ENCODE peak calls at places on chromosomes 13 and 19, in eight cellular contexts. N, Z, C, U, B, D, Y and S are unnamed samples.
A peak's percentile ranks its signal among the peaks of the same experiment; 100 is the strongest.

GRCh38 chr19:49888478-49888901 is 8.2 kb downstream of the IL4I1 start:
- DNase-seq in N (no peak), Z (no peak), C (no peak), U (no peak), B (no peak), D (no peak), Y (no peak), S (no peak)

GRCh38 chr19:45147835-45148676 is 12.7 kb downstream of the NKPD1 start:
- DNase-seq in N (no peak), Z (no peak), C (no peak), U (peak; percentile 79), B (no peak), D (peak; percentile 30), Y (no peak), S (no peak)

GRCh38 chr19:13165091-13165997 is 15.1 kb downstream of the IER2 start:
- DNase-seq in N (no peak), Z (peak; percentile 75), C (no peak), U (no peak), B (no peak), D (peak; percentile 40), Y (no peak), S (no peak)

GRCh38 chr13:81148822-81149221 is 807.9 kb upstream of the SPRY2 start:
- DNase-seq in N (no peak), Z (no peak), C (no peak), U (no peak), B (no peak), D (no peak), Y (no peak), S (no peak)

GRCh38 chr19:38666662-38667448 is 19.4 kb downstream of the ACTN4 start:
- DNase-seq in N (peak; percentile 81), Z (peak; percentile 65), C (peak; percentile 76), U (no peak), B (no peak), D (peak; percentile 58), Y (no peak), S (no peak)

GRCh38 chr13:26011996-26012688 is 39.7 kb downstream of the SHISA2 start:
- DNase-seq in N (no peak), Z (no peak), C (no peak), U (no peak), B (no peak), D (no peak), Y (peak; percentile 41), S (no peak)

GRCh38 chr19:16094360-16095070 is 17.2 kb upstream of the RAB8A start:
- DNase-seq in N (no peak), Z (no peak), C (no peak), U (no peak), B (no peak), D (no peak), Y (no peak), S (no peak)

GRCh38 chr13:106597759-106598395 is 29.9 kb upstream of the ARGLU1 start:
- DNase-seq in N (no peak), Z (no peak), C (no peak), U (no peak), B (no peak), D (no peak), Y (peak; percentile 71), S (no peak)

GRCh38 chr13:113848431-113849260 is 15.2 kb downstream of the GAS6 start:
- DNase-seq in N (no peak), Z (peak; percentile 20), C (peak; percentile 1), U (peak; percentile 52), B (peak; percentile 71), D (no peak), Y (no peak), S (peak; percentile 69)

GRCh38 chr19:33396701-33397535 is 23.4 kb downstream of the CEBPG start:
- DNase-seq in N (no peak), Z (no peak), C (peak; percentile 34), U (no peak), B (no peak), D (peak; percentile 49), Y (no peak), S (no peak)

GRCh38 chr19:32063601-32064000 is 281.8 kb upstream of the ZNF507 start:
- DNase-seq in N (no peak), Z (no peak), C (peak; percentile 63), U (no peak), B (no peak), D (no peak), Y (no peak), S (no peak)

GRCh38 chr13:114010401-114011101 is 36.7 kb upstream of the C13orf46 start:
- DNase-seq in N (no peak), Z (no peak), C (no peak), U (no peak), B (no peak), D (no peak), Y (no peak), S (no peak)

GRCh38 chr13:110444226-110444653 is 117.3 kb downstream of the RAB20 start:
- DNase-seq in N (peak; percentile 20), Z (peak; percentile 24), C (no peak), U (no peak), B (no peak), D (no peak), Y (no peak), S (no peak)
- TF ChIP-seq CTCF in N (peak; percentile 4), Z (no peak), C (peak; percentile 55), U (no peak), B (peak; percentile 8), D (no peak), Y (no peak), S (no peak)

DNA sequence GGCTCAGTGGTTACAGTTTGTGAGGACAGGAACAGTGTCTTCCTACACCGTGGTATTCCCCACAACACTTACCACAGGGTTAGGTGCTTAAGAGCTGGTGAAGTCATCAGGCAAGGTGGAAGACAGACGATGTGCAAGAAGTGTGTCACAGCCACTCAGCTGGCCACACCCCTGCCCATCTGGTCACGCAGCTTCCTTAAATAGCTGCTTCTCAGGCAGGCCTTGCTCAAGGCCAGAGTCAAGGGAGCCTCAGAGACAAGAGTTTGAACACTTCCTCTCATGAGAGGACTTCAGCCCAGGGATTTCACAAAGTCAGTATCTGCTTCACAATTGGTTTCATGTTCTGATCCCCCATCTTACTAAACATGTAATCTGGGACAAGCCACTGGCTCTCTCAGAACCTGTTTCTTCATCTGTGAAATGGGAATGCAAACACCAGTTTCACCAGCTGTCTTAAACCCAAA is 80.3 kb upstream of the FRY start:
- DNase-seq in N (peak; percentile 70), Z (peak; percentile 53), C (peak; percentile 43), U (no peak), B (peak; percentile 64), D (no peak), Y (peak; percentile 76), S (peak; percentile 44)
- H3K4me1 ChIP-seq in N (peaks cover 17% of the 10 kb centered on the region), Z (peaks cover 13% of the 10 kb centered on the region), C (no peaks in the 10 kb centered on the region), U (peaks cover 3% of the 10 kb centered on the region), B (no peaks in the 10 kb centered on the region), D (no peaks in the 10 kb centered on the region), Y (no peaks in the 10 kb centered on the region), S (no peaks in the 10 kb centered on the region)

DNA sequence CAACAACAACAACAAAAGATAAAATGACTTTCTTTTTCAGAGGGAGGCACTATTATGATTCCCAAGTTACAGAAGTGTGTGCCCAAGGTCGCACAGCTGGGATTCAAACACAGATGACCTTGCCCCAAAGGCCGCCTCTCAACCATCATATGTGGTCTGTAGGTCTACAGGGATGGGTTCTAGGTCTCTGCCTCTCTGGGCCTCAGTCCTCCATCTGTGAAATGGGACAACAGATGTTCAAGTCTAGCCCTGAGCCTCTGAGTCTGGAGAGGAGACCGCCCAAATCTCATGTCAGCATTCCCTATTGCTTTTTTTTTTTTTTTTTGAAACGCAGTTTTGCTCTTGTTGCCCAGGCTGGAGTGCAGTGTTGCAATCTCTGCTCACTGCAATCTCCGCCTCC is 4.9 kb downstream of the NPAS1 start:
- DNase-seq in N (no peak), Z (no peak), C (no peak), U (no peak), B (no peak), D (no peak), Y (no peak), S (no peak)
- H3K27me3 ChIP-seq in N (peaks cover 60% of the 10 kb centered on the region), Z (peaks cover 47% of the 10 kb centered on the region), C (peaks cover 69% of the 10 kb centered on the region), U (peaks cover 36% of the 10 kb centered on the region), B (peaks cover 24% of the 10 kb centered on the region), D (peaks cover 80% of the 10 kb centered on the region), Y (peaks cover 5% of the 10 kb centered on the region), S (peaks cover 82% of the 10 kb centered on the region)

DNA sequence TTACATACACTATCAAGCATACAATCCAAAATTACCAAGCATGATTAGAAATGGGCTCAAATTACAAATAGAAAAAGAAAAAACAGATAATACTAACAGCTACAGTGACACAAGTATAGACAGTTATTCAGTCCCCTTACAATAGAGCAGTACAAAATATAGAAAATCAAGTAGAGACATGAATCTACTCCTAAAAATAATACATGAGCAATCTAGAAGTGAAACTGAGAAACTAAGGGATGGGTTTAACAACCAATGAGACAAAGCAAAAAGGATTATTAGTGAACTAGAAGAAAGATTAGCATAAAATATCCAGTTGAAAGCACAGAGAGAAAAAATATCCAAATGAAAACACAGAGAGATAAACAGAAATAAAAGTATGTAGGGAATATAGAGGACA is 426.7 kb downstream of the TBC1D4 start:
- DNase-seq in N (no peak), Z (no peak), C (no peak), U (no peak), B (no peak), D (no peak), Y (no peak), S (peak; percentile 8)
- TF ChIP-seq CTCF in N (no peak), Z (no peak), C (no peak), U (no peak), B (no peak), D (no peak), Y (no peak), S (no peak)

GRCh38 chr19:2976609-2977000 is 759 bp upstream of the TLE6 start:
- DNase-seq in N (no peak), Z (no peak), C (no peak), U (peak; percentile 50), B (no peak), D (peak; percentile 38), Y (no peak), S (no peak)

GRCh38 chr19:2974342-2974932 is 2.9 kb upstream of the TLE6 start:
- DNase-seq in N (no peak), Z (no peak), C (peak; percentile 65), U (no peak), B (no peak), D (peak; percentile 36), Y (peak; percentile 42), S (no peak)

GRCh38 chr19:2978467-2978767 is 1.1 kb downstream of the TLE6 start:
- DNase-seq in N (no peak), Z (no peak), C (no peak), U (no peak), B (no peak), D (no peak), Y (no peak), S (no peak)

GRCh38 chr19:2977686-2978466 is 512 bp downstream of the TLE6 start:
- DNase-seq in N (no peak), Z (no peak), C (no peak), U (no peak), B (no peak), D (peak; percentile 23), Y (no peak), S (no peak)

GRCh38 chr19:2977001-2977685 is at the start of gene TLE6:
- DNase-seq in N (peak; percentile 84), Z (peak; percentile 91), C (peak; percentile 96), U (peak; percentile 99), B (peak; percentile 97), D (peak; percentile 98), Y (peak; percentile 96), S (peak; percentile 85)
- H3K4me1 ChIP-seq in N (peaks cover 6% of the 10 kb centered on the region), Z (no peaks in the 10 kb centered on the region), C (peaks cover 47% of the 10 kb centered on the region), U (peaks cover 2% of the 10 kb centered on the region), B (peaks cover 46% of the 10 kb centered on the region), D (peaks cover 11% of the 10 kb centered on the region), Y (no peaks in the 10 kb centered on the region), S (no peaks in the 10 kb centered on the region)

GRCh38 chr13:20206836-20207235 is 14.1 kb upstream of the GJB2 start:
- DNase-seq in N (no peak), Z (no peak), C (no peak), U (no peak), B (no peak), D (no peak), Y (no peak), S (no peak)
- H3K27me3 ChIP-seq in N (peaks cover 38% of the 10 kb centered on the region), Z (no peaks in the 10 kb centered on the region), C (peaks cover 8% of the 10 kb centered on the region), U (no peaks in the 10 kb centered on the region), B (no peaks in the 10 kb centered on the region), D (peaks cover 5% of the 10 kb centered on the region), Y (no peaks in the 10 kb centered on the region), S (no peaks in the 10 kb centered on the region)